ENCODE peak calls at places on chromosomes 7 and 10, in five cellular contexts. U, S, C, M and D are unnamed samples.

GRCh38 chr10:28928484-28928883 is 251.2 kb downstream of the BAMBI start:
- DNase-seq in U (no peak), S (no peak), C (no peak), M (peak; percentile 72), D (no peak)

GRCh38 chr7:78350926-78351325 is 552.4 kb downstream of the PHTF2 start:
- DNase-seq in U (no peak), S (no peak), C (no peak), M (no peak), D (no peak)

GRCh38 chr7:132117181-132117580 is 459.1 kb downstream of the PLXNA4 start:
- DNase-seq in U (no peak), S (no peak), C (no peak), M (peak; percentile 74), D (no peak)

GRCh38 chr7:25009271-25009670 is 29.3 kb upstream of the OSBPL3 start:
- DNase-seq in U (no peak), S (no peak), C (no peak), M (peak; percentile 72), D (no peak)

GRCh38 chr10:101346177-101346576 is 7.8 kb upstream of the BTRC start:
- DNase-seq in U (no peak), S (no peak), C (no peak), M (peak; percentile 45), D (no peak)

GRCh38 chr10:22560391-22561239 is 153.8 kb downstream of the PIP4K2A start:
- DNase-seq in U (no peak), S (no peak), C (peak; percentile 74), M (no peak), D (no peak)

GRCh38 chr10:100802196-100802595 is 56.8 kb downstream of the PAX2 start:
- DNase-seq in U (no peak), S (no peak), C (no peak), M (no peak), D (no peak)

GRCh38 chr10:123445336-123445735 is 220.8 kb upstream of the GPR26 start:
- DNase-seq in U (no peak), S (no peak), C (no peak), M (no peak), D (no peak)

GRCh38 chr7:73612598-73613269 is 11.6 kb downstream of the MLXIPL start:
- DNase-seq in U (no peak), S (peak; percentile 83), C (peak; percentile 40), M (peak; percentile 62), D (no peak)
- TF ChIP-seq CTCF in U (no peak), S (no peak), C (peak; percentile 20), M (peak; percentile 59), D (no peak)

GRCh38 chr7:116153050-116153449 is 57.3 kb upstream of the TES start:
- DNase-seq in U (no peak), S (no peak), C (no peak), M (no peak), D (no peak)
- H3K4me3 ChIP-seq in U (no peak overlapping the region), S (no peak overlapping the region), C (no peak overlapping the region), M (no peak overlapping the region), D (no peak overlapping the region)

GRCh38 chr10:33006342-33006887 is 48.4 kb upstream of the ITGB1 start:
- DNase-seq in U (no peak), S (no peak), C (no peak), M (no peak), D (no peak)

GRCh38 chr10:33001908-33002492 is 44.0 kb upstream of the ITGB1 start:
- DNase-seq in U (no peak), S (no peak), C (no peak), M (peak; percentile 30), D (no peak)

GRCh38 chr10:33009244-33010131 is 51.5 kb upstream of the ITGB1 start:
- DNase-seq in U (no peak), S (no peak), C (no peak), M (no peak), D (no peak)

GRCh38 chr10:33008499-33009243 is 50.6 kb upstream of the ITGB1 start:
- DNase-seq in U (no peak), S (peak; percentile 67), C (peak; percentile 82), M (peak; percentile 100), D (peak; percentile 69)

DNA sequence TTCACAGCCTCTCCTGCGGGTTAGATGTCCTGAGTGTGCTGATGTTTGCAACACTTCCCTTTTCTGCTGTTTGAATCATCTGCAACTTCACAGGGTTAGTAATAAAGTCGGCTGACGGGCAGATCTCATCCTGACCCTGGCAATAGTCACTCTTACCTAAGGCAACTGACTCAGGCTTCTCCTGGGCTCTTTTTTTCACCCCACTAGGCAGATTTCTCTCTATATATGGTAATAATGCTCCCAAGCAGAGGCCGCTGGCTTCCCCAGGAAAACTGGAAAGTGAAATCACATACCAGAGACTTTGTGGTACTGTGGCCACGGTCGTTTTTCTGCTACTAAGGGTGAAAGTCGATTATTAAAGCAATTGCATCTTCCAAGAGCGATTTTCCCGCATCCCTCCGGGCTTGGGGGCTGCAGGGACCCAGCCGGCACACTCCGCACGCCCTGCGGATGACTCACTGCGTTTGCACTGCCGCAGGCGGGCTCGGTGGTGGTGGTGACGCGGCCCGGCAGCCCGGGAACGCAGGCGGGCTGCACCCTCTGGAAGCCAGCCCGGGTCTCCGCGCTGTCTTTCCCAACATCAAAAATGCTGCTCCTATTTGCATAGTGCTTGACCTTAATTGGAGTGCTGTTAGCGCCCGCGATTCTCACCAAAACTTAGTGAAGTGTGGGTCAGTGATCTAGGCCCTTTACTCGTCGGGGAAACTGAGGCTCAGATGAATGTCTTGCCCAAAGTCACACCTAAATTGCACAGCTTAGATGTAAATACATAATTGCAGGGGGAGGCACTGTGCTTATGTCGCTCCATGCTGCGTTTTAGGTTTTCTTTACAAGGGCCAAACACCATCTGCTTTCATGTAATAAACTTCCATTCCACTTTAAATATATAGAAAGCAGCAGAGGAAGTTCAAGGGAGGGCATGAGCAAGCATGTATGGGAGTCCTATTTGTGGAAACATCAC is 47.6 kb upstream of the ITGB1 start:
- DNase-seq in U (peak; percentile 71), S (peak; percentile 82), C (peak; percentile 71), M (peak; percentile 100), D (peak; percentile 80)
- H3K4me1 ChIP-seq in U (peaks cover 29% of the 10 kb centered on the region), S (peaks cover 32% of the 10 kb centered on the region), C (no peaks in the 10 kb centered on the region), M (peaks cover 60% of the 10 kb centered on the region), D (peaks cover 7% of the 10 kb centered on the region)

DNA sequence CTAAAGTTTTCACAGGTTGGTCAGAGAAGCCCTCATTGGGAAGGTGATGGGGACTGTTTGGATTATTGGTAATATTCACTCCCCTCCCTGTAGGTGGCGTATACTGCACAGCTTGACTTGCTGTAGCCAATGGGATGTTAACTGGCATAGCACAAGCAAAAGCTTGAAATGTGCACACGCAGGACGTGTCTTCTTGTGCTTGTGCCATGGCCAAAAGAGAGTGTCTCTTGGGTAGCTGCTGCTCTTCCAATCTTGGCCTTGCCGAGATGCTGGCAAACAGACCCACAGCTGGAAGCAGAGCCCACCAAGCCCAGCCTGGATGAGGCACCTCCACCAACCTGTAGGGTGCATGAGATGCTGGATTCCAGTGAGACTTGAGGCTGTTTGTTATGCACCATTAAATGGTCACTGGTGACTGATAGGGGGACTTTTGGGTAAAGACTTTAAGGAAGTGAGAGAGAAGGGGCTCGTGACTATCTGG is 266.0 kb downstream of the GRID1 start:
- DNase-seq in U (no peak), S (no peak), C (peak; percentile 69), M (peak; percentile 23), D (no peak)
- TF ChIP-seq CTCF in U (peak; percentile 50), S (peak; percentile 39), C (peak; percentile 69), M (peak; percentile 47), D (peak; percentile 9)

DNA sequence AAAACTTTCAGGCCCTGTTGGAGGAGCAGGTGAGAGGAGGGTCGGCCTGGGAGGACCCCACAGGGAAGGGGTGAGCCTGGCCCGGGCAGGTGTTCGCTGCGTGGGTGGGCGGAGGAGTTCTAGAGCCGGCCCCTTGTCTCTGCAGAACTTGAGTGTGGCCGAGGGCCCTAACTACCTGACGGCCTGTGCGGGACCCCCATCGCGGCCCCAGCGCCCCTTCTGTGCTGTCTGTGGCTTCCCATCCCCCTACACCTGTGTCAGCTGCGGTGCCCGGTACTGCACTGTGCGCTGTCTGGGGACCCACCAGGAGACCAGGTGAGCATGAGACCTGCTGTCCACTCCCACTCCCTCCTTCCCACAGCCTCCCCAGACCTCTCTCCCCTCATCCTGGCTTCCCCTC is 5.6 kb downstream of the ZNHIT1 start:
- DNase-seq in U (no peak), S (no peak), C (no peak), M (no peak), D (no peak)
- H3K4me3 ChIP-seq in U (no peak overlapping the region), S (no peak overlapping the region), C (no peak overlapping the region), M (no peak overlapping the region), D (no peak overlapping the region)

DNA sequence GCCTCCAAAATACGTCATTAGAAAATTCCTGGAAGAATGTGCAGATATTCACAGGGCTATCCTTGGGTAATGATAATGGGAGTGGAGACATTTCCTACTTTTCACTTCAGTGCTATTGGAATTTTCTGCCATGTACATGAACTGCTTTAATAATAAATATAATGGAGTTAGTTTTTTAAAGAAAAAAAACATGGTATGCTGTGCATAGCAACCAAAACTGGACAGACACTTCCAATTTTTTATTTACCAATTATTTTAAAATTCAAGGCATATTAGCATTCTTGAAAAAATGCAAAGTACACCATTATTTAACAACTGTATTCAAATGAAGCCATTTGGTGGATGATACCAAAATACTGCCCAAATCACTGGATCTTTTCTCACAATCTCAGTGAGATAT is 3.3 kb downstream of the XRCC2 start:
- DNase-seq in U (no peak), S (no peak), C (no peak), M (no peak), D (no peak)
- H3K4me1 ChIP-seq in U (peaks cover 13% of the 10 kb centered on the region), S (peaks cover 14% of the 10 kb centered on the region), C (peaks cover 6% of the 10 kb centered on the region), M (peaks cover 7% of the 10 kb centered on the region), D (peaks cover 9% of the 10 kb centered on the region)

DNA sequence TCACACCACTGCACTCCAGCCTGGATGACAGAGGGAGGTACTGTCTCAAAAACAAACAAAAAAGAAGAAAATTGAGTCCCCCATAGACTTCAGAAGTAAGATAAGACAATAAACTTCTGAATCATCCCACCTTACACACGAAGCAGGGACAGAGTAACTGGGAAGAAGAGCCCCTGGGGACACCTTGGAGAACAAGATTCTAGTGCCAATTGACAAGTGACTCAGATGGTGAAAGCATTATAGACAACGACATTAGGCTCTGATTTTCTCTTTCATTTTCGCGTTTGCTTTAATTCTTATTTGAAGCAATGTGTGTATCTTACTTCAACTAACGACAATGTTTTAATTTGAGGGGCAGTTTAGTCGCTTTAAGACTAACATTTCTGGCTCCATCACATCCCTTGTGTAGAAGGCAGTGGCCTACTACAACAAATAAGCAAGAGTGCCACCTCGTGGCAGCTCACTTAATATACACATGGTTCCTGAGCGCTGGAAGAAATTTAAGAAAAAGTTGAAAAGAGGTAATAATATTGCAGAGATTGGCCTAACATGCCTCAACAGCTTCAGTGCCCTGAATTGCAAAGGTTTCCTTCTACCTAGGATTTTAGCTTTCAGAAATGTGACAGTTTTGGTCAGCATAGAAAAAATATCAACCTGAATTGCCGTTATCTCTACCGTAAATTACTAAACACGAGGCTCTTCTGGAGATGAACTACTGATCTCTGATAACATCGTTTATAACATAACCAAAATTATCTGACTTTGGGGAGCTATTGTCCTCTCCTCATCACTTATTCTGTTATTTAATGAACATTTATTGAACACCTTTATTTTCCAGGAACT is 36.7 kb downstream of the ASNS start:
- DNase-seq in U (peak; percentile 26), S (peak; percentile 70), C (peak; percentile 87), M (peak; percentile 79), D (peak; percentile 31)
- TF ChIP-seq CTCF in U (peak; percentile 72), S (peak; percentile 66), C (peak; percentile 84), M (peak; percentile 84), D (peak; percentile 65)

DNA sequence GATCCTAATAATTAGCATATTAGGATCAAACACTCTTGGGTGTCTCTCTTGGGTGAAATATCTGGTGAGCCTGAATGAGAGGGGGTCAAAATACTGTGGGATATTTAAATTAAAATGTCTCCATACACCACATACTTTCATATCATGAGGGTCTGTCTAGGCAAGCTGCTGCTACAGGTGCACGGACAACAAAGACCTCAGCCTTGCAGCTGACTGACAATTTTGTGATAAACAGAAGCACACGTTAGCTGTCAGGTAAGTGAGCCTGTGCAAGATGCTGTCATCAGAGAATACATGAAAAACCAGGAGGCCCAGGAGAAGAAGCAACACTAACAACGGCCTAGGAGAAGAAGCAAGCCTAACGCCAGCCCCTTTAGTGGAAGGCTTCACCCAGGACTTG is 247.5 kb downstream of the ADARB2 start:
- DNase-seq in U (no peak), S (no peak), C (no peak), M (no peak), D (no peak)
- H3K4me3 ChIP-seq in U (no peak overlapping the region), S (no peak overlapping the region), C (no peak overlapping the region), M (no peak overlapping the region), D (no peak overlapping the region)

GRCh38 chr7:104971290-104972071 is 42.5 kb upstream of the KMT2E start:
- DNase-seq in U (no peak), S (peak; percentile 66), C (no peak), M (peak; percentile 47), D (no peak)
- H3K4me1 ChIP-seq in U (peaks cover 48% of the 10 kb centered on the region), S (peaks cover 83% of the 10 kb centered on the region), C (peaks cover 5% of the 10 kb centered on the region), M (no peaks in the 10 kb centered on the region), D (peaks cover 29% of the 10 kb centered on the region)